ENCODE peak calls at places on chromosomes 6 and 20, in five cellular contexts. J is heart left ventricle, E is substantia nigra, N is right cardiac atrium, I is neuronal stem cell. R is an unnamed sample.

GRCh38 chr6:18263561-18264337 is 581 bp downstream of the DEK start:
- DNase-seq in J (peak; percentile 81), E (peak; percentile 63), N (peak; percentile 88), I (no peak), R (peak; percentile 67)

GRCh38 chr6:7903673-7904072 is 6.9 kb downstream of the TXNDC5 start:
- DNase-seq in J (no peak), E (no peak), N (no peak), I (no peak), R (no peak)

GRCh38 chr20:10609276-10609675 is 64.5 kb downstream of the JAG1 start:
- DNase-seq in J (peak; percentile 69), E (no peak), N (peak; percentile 88), I (no peak), R (peak; percentile 18)

GRCh38 chr6:29967379-29968010 is 25.2 kb downstream of the HLA-A start:
- DNase-seq in J (peak; percentile 47), E (no peak), N (no peak), I (no peak), R (peak; percentile 41)

GRCh38 chr6:16762265-16762546 is 946 bp upstream of the ATXN1 start:
- DNase-seq in J (no peak), E (no peak), N (no peak), I (peak; percentile 26), R (no peak)

GRCh38 chr6:30890646-30891449 is 6.5 kb downstream of the DDR1 start:
- DNase-seq in J (no peak), E (no peak), N (no peak), I (no peak), R (no peak)

GRCh38 chr20:10637563-10637962 is 36.2 kb downstream of the JAG1 start:
- DNase-seq in J (no peak), E (no peak), N (no peak), I (peak; percentile 63), R (no peak)

GRCh38 chr6:142913511-142914047 is 31.4 kb downstream of the HIVEP2 start:
- DNase-seq in J (no peak), E (no peak), N (no peak), I (no peak), R (no peak)

GRCh38 chr20:37927410-37928048 is 24.6 kb downstream of the VSTM2L start:
- DNase-seq in J (no peak), E (no peak), N (no peak), I (no peak), R (no peak)

GRCh38 chr20:35529552-35529951 is at the start of gene C20orf173:
- DNase-seq in J (no peak), E (no peak), N (no peak), I (no peak), R (no peak)

GRCh38 chr6:108686896-108687295 is 126.2 kb downstream of the FOXO3 start:
- DNase-seq in J (no peak), E (no peak), N (no peak), I (no peak), R (no peak)

GRCh38 chr6:99121748-99122147 is 174.0 kb upstream of the FBXL4 start:
- DNase-seq in J (no peak), E (no peak), N (no peak), I (no peak), R (no peak)

GRCh38 chr20:51366155-51366886 is 176.2 kb downstream of the NFATC2 start:
- DNase-seq in J (peak; percentile 41), E (no peak), N (peak; percentile 89), I (no peak), R (peak; percentile 19)

GRCh38 chr6:129345890-129346289 is 364.1 kb downstream of the ARHGAP18 start:
- DNase-seq in J (no peak), E (no peak), N (no peak), I (no peak), R (no peak)

GRCh38 chr6:39654121-39654520 is 71.1 kb downstream of the KIF6 start:
- DNase-seq in J (no peak), E (no peak), N (no peak), I (no peak), R (no peak)

GRCh38 chr6:169684056-169684455 is 17.8 kb downstream of the WDR27 start:
- DNase-seq in J (no peak), E (no peak), N (no peak), I (no peak), R (no peak)

GRCh38 chr6:17907467-17908229 is 79.8 kb downstream of the KIF13A start:
- DNase-seq in J (peak; percentile 47), E (no peak), N (peak; percentile 79), I (no peak), R (peak; percentile 75)

GRCh38 chr6:72761767-72762166 is 139.9 kb downstream of the KCNQ5 start:
- DNase-seq in J (no peak), E (no peak), N (no peak), I (no peak), R (no peak)

GRCh38 chr20:62543470-62544302 is 67.9 kb upstream of the GATA5 start:
- DNase-seq in J (no peak), E (no peak), N (no peak), I (no peak), R (no peak)
- H3K27ac ChIP-seq in J (no peak overlapping the region), E (no peak overlapping the region), N (no peak overlapping the region), I (no peak overlapping the region), R (no peak overlapping the region)

GRCh38 chr20:61579908-61580307 is 327.8 kb downstream of the CDH4 start:
- DNase-seq in J (no peak), E (no peak), N (no peak), I (no peak), R (no peak)

GRCh38 chr20:61575151-61575937 is 323.3 kb downstream of the CDH4 start:
- DNase-seq in J (no peak), E (no peak), N (no peak), I (no peak), R (no peak)

GRCh38 chr20:61577065-61577464 is 325.0 kb downstream of the CDH4 start:
- DNase-seq in J (no peak), E (no peak), N (no peak), I (no peak), R (no peak)

GRCh38 chr20:61573415-61574305 is 321.6 kb downstream of the CDH4 start:
- DNase-seq in J (no peak), E (no peak), N (no peak), I (no peak), R (no peak)

DNA sequence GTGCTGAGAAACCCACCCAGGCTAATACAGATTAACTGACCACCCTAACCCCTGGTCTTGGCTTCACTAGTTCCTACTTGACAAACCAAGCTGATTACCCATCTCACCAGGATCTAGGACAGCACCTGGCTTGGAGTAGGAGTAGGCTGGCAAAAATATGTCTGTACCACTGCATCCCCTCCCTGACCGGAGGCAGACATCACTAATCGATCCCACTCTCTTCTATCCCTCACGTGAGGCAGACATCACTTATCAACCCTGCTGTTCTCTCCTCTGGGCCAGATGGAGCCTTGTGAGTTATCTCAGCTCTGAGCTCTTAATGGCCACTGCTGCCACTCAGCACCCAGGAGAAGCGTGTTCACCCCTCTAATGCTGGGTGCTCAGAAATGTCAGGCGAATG is 324.3 kb downstream of the CDH4 start:
- DNase-seq in J (no peak), E (no peak), N (no peak), I (no peak), R (no peak)
- H3K27ac ChIP-seq in J (no peak overlapping the region), E (no peak overlapping the region), N (no peak overlapping the region), I (no peak overlapping the region), R (no peak overlapping the region)

GRCh38 chr20:47543006-47543431 is 41.3 kb downstream of the NCOA3 start:
- DNase-seq in J (no peak), E (no peak), N (no peak), I (no peak), R (no peak)
- H3K27ac ChIP-seq in J (no peak overlapping the region), E (no peak overlapping the region), N (no peak overlapping the region), I (no peak overlapping the region), R (no peak overlapping the region)

GRCh38 chr6:41546866-41547798 is 951 bp downstream of the FOXP4 start:
- DNase-seq in J (peak; percentile 47), E (peak; percentile 36), N (peak; percentile 77), I (peak; percentile 40), R (peak; percentile 61)

GRCh38 chr6:41546475-41546865 is 289 bp downstream of the FOXP4 start:
- DNase-seq in J (no peak), E (no peak), N (no peak), I (no peak), R (no peak)

GRCh38 chr6:41547799-41548097 is 1.6 kb downstream of the FOXP4 start:
- DNase-seq in J (no peak), E (no peak), N (no peak), I (no peak), R (no peak)

GRCh38 chr6:41545174-41545702 is 943 bp upstream of the FOXP4 start:
- DNase-seq in J (no peak), E (no peak), N (no peak), I (no peak), R (no peak)

GRCh38 chr6:41545703-41546474 is at the start of gene FOXP4:
- DNase-seq in J (peak; percentile 91), E (peak; percentile 92), N (peak; percentile 96), I (peak; percentile 86), R (peak; percentile 94)
- H3K27ac ChIP-seq in J (peak within 1 kb of the TSS; percentile 88), E (no peak within 1 kb of the TSS), N (peak within 1 kb of the TSS; percentile 50), I (peak within 1 kb of the TSS; percentile 51), R (peak within 1 kb of the TSS; percentile 78)

GRCh38 chr6:107118976-107119375 is 3.7 kb upstream of the BEND3 start:
- DNase-seq in J (no peak), E (no peak), N (no peak), I (no peak), R (no peak)

GRCh38 chr6:107115695-107116327 is 496 bp upstream of the BEND3 start:
- DNase-seq in J (peak; percentile 30), E (no peak), N (peak; percentile 67), I (peak; percentile 67), R (peak; percentile 60)

GRCh38 chr6:107116328-107116892 is 1.1 kb upstream of the BEND3 start:
- DNase-seq in J (no peak), E (no peak), N (no peak), I (peak; percentile 52), R (peak; percentile 44)

GRCh38 chr6:107114872-107115694 is at the start of gene BEND3:
- DNase-seq in J (peak; percentile 39), E (no peak), N (peak; percentile 77), I (peak; percentile 43), R (peak; percentile 42)

GRCh38 chr6:107116923-107117417 is 1.7 kb upstream of the BEND3 start:
- DNase-seq in J (no peak), E (no peak), N (no peak), I (no peak), R (no peak)
- H3K27ac ChIP-seq in J (no peak overlapping the region), E (no peak overlapping the region), N (no peak overlapping the region), I (peak overlapping the region; percentile 96), R (no peak overlapping the region)

GRCh38 chr6:69072796-69073195 is 437.7 kb downstream of the ADGRB3 start:
- DNase-seq in J (no peak), E (no peak), N (no peak), I (no peak), R (no peak)

GRCh38 chr6:69064226-69064625 is 429.1 kb downstream of the ADGRB3 start:
- DNase-seq in J (no peak), E (no peak), N (no peak), I (no peak), R (no peak)

GRCh38 chr6:69069881-69070280 is 434.8 kb downstream of the ADGRB3 start:
- DNase-seq in J (no peak), E (no peak), N (no peak), I (no peak), R (no peak)
- H3K27ac ChIP-seq in J (no peak overlapping the region), E (no peak overlapping the region), N (no peak overlapping the region), I (no peak overlapping the region), R (no peak overlapping the region)